ENCODE peak calls at places on chromosome 10, in ten cellular contexts. P is HTR-8/SVneo; O is HCEC 1CT; G is Kasumi-1; X is stimulated activated CD4-positive, alpha-beta T cell treated with anti-CD3 and anti-CD28 coated beads, TNF-alpha, amount 100 ng/mL, for 1 hour; E is iris pigment epithelial cell; A is naive thymus-derived CD8-positive, alpha-beta T cell; V is activated T-cell treated with anti-CD3 and anti-CD28 coated beads for 1 hour; I is AG10803; D is amygdala. B is an unnamed sample.

GRCh38 chr10:20993387-20994170 is 96.5 kb upstream of the NEBL start:
- DNase-seq in O (peak), I (peak), A (no peak), V (no peak), G (no peak), D (no peak), P (no peak), E (peak), X (no peak), B (no peak)

GRCh38 chr10:78290131-78290750 is 256.6 kb downstream of the RPS24 start:
- DNase-seq in G (no peak), I (no peak), D (no peak), P (no peak), V (no peak), E (no peak), A (no peak), X (no peak), O (no peak), B (peak)

GRCh38 chr10:61943699-61944444 is 42.4 kb downstream of the ARID5B start:
- DNase-seq in V (no peak), E (peak), X (no peak), A (no peak), I (peak), O (peak), P (peak), G (no peak), D (no peak), B (peak)

GRCh38 chr10:72277996-72278667 is 4.4 kb downstream of the DDIT4 start:
- DNase-seq in O (no peak), E (peak), V (no peak), P (no peak), D (no peak), I (no peak), G (no peak), X (no peak), A (no peak), B (no peak)

GRCh38 chr10:73000973-73001372 is 46.4 kb upstream of the PLA2G12B start:
- DNase-seq in I (no peak), G (no peak), V (no peak), D (no peak), A (no peak), P (no peak), X (no peak), E (no peak), O (no peak), B (no peak)

GRCh38 chr10:6009159-6009558 is 31.8 kb upstream of the IL15RA start:
- DNase-seq in D (no peak), O (no peak), G (no peak), P (no peak), X (no peak), E (peak), V (no peak), A (no peak), I (peak), B (no peak)

GRCh38 chr10:6737758-6738463 is 157.8 kb upstream of the PRKCQ start:
- DNase-seq in X (no peak), P (peak), O (peak), A (no peak), D (no peak), V (no peak), G (no peak), E (peak), I (peak), B (peak)

GRCh38 chr10:131786756-131787605 is 113.8 kb upstream of the PPP2R2D start:
- DNase-seq in I (peak), P (no peak), G (peak), X (no peak), A (no peak), V (peak), O (no peak), D (no peak), E (peak), B (peak)

GRCh38 chr10:110610308-110610774 is 33.8 kb upstream of the RBM20 start:
- DNase-seq in I (peak), G (peak), P (peak), E (peak), V (peak), X (peak), D (no peak), O (peak), A (peak), B (peak)

GRCh38 chr10:14736600-14737081 is 38.1 kb downstream of the FAM107B start:
- DNase-seq in P (no peak), O (no peak), V (no peak), I (peak), D (no peak), X (no peak), A (peak), G (peak), E (peak), B (no peak)

GRCh38 chr10:71391701-71392100 is 5.0 kb upstream of the CDH23 start:
- DNase-seq in O (no peak), V (no peak), X (no peak), A (no peak), P (no peak), I (no peak), E (no peak), G (no peak), D (no peak), B (no peak)

GRCh38 chr10:54415483-54415882 is 385.5 kb downstream of the PCDH15 start:
- DNase-seq in I (no peak), V (no peak), O (no peak), X (no peak), E (no peak), G (no peak), A (no peak), P (no peak), D (no peak), B (no peak)

GRCh38 chr10:4755286-4756009 is 70.6 kb upstream of the AKR1E2 start:
- DNase-seq in P (no peak), A (no peak), V (no peak), I (peak), X (no peak), O (no peak), G (no peak), E (no peak), D (no peak), B (no peak)

GRCh38 chr10:72736176-72736795 is 44.3 kb downstream of the MCU start:
- DNase-seq in O (peak), I (peak), A (no peak), X (no peak), P (no peak), V (no peak), E (peak), D (no peak), G (no peak), B (peak)

GRCh38 chr10:32205666-32206065 is 141.3 kb downstream of the EPC1 start:
- DNase-seq in O (no peak), P (peak), D (no peak), I (peak), E (peak), V (no peak), X (no peak), G (no peak), A (no peak), B (peak)

GRCh38 chr10:124486635-124487034 is 25.0 kb downstream of the LHPP start:
- DNase-seq in G (no peak), D (no peak), I (no peak), O (no peak), P (no peak), E (no peak), A (no peak), V (no peak), X (no peak), B (no peak)

GRCh38 chr10:31697271-31698168 is 231.1 kb downstream of the ARHGAP12 start:
- DNase-seq in G (no peak), X (no peak), I (peak), A (no peak), P (no peak), V (no peak), E (peak), O (peak), D (no peak), B (peak)

GRCh38 chr10:123681285-123681684 is 15.1 kb downstream of the GPR26 start:
- DNase-seq in A (no peak), G (no peak), V (no peak), O (no peak), E (no peak), I (no peak), P (no peak), X (no peak), D (no peak), B (no peak)

B was measured in ELR.